ENCODE peak calls at places on chromosomes 16 and 17, in five cellular contexts. S is cardiac septum, Y is sigmoid colon, R is GM06990, H is psoas muscle. M is an unnamed sample.

GRCh38 chr16:21937387-21937829 is 15.8 kb upstream of the UQCRC2 start:
- DNase-seq in Y (no peak), H (no peak), R (no peak), S (no peak), M (no peak)

GRCh38 chr16:57504491-57504890 is 18.2 kb upstream of the DOK4 start:
- DNase-seq in R (no peak), S (no peak), Y (no peak), H (no peak), M (peak)

GRCh38 chr16:83402969-83403368 is 404.8 kb upstream of the HSBP1 start:
- DNase-seq in S (no peak), H (no peak), Y (no peak), R (no peak), M (no peak)

GRCh38 chr16:56625943-56626654 is 518 bp downstream of the MT1E start:
- DNase-seq in Y (peak), H (peak), R (no peak), S (no peak), M (peak)

GRCh38 chr17:72004476-72005331 is 116.1 kb upstream of the SOX9 start:
- DNase-seq in S (no peak), R (peak), H (no peak), Y (no peak), M (no peak)

GRCh38 chr17:39671651-39672521 is 3.6 kb downstream of the PNMT start:
- DNase-seq in R (no peak), S (no peak), Y (no peak), H (no peak), M (no peak)

GRCh38 chr16:49952386-49952785 is 72.6 kb upstream of the CNEP1R1 start:
- DNase-seq in H (no peak), S (no peak), Y (peak), R (no peak), M (peak)

GRCh38 chr16:50298591-50299507 is 32.5 kb downstream of the ADCY7 start:
- DNase-seq in Y (peak), R (peak), S (peak), H (no peak), M (no peak)

GRCh38 chr16:1043831-1044514 is 28.6 kb upstream of the SSTR5 start:
- DNase-seq in Y (no peak), H (no peak), S (no peak), R (no peak), M (no peak)

GRCh38 chr16:1078579-1079021 is 6.1 kb downstream of the SSTR5 start:
- DNase-seq in S (no peak), R (no peak), Y (no peak), H (no peak), M (no peak)

GRCh38 chr17:78529871-78530670 is 47.1 kb downstream of the DNAH17 start:
- DNase-seq in Y (no peak), H (no peak), R (no peak), S (no peak), M (peak)

GRCh38 chr17:29726721-29727252 is 104.1 kb upstream of the CORO6 start:
- DNase-seq in Y (no peak), R (peak), S (no peak), H (no peak), M (no peak)

GRCh38 chr16:55489956-55490265 is 10.9 kb downstream of the MMP2 start:
- DNase-seq in S (no peak), H (no peak), R (no peak), Y (peak), M (no peak)

GRCh38 chr17:21098934-21099687 is 27.7 kb upstream of the DHRS7B start:
- DNase-seq in Y (no peak), S (no peak), R (peak), H (peak), M (no peak)

GRCh38 chr17:47698749-47699535 is 5.0 kb downstream of the TBKBP1 start:
- DNase-seq in H (peak), R (peak), Y (peak), S (peak), M (peak)

GRCh38 chr16:65833171-65833871 is 533.2 kb upstream of the CDH5 start:
- DNase-seq in S (no peak), H (no peak), R (no peak), Y (no peak), M (no peak)

GRCh38 chr17:49952209-49952911 is 16.6 kb upstream of the DLX4 start:
- DNase-seq in H (peak), Y (peak), R (no peak), S (no peak), M (peak)

GRCh38 chr16:82059161-82059982 is 24.3 kb downstream of the HSD17B2 start:
- DNase-seq in Y (no peak), R (no peak), H (no peak), S (no peak), M (no peak)

GRCh38 chr16:29664133-29664912 is 1.3 kb downstream of the SPN start:
- DNase-seq in Y (no peak), H (no peak), S (peak), R (peak), M (peak)

GRCh38 chr17:1907818-1908698 is 78.3 kb downstream of the RPA1 start:
- DNase-seq in S (no peak), Y (no peak), R (peak), H (peak), M (peak)

GRCh38 chr16:56606688-56607618 is 1.4 kb upstream of the MT2A start:
- DNase-seq in H (peak), Y (peak), S (peak), R (no peak), M (peak)

GRCh38 chr16:57113042-57113453 is 20.7 kb downstream of the CPNE2 start:
- DNase-seq in S (no peak), H (no peak), Y (no peak), R (no peak), M (no peak)

GRCh38 chr17:18187226-18187625 is 3.6 kb downstream of the ALKBH5 start:
- DNase-seq in R (no peak), S (no peak), H (no peak), Y (no peak), M (no peak)

GRCh38 chr17:602436-602835 is 112.2 kb downstream of the VPS53 start:
- DNase-seq in S (no peak), Y (no peak), H (no peak), R (no peak), M (no peak)

GRCh38 chr16:85718682-85719081 is 29.9 kb upstream of the GINS2 start:
- DNase-seq in H (no peak), R (peak), S (no peak), Y (no peak), M (no peak)

GRCh38 chr17:77946900-77947643 is 11.4 kb upstream of the TNRC6C start:
- DNase-seq in R (no peak), Y (no peak), S (no peak), H (no peak), M (no peak)

GRCh38 chr17:56393156-56393555 is 200.3 kb upstream of the NOG start:
- DNase-seq in S (no peak), R (no peak), H (no peak), Y (no peak), M (no peak)

GRCh38 chr17:79970576-79971068 is 65.0 kb downstream of the TBC1D16 start:
- DNase-seq in R (no peak), H (no peak), Y (no peak), S (peak), M (peak)

GRCh38 chr17:33628500-33629336 is 335.6 kb upstream of the ASIC2 start:
- DNase-seq in Y (no peak), H (no peak), S (no peak), R (no peak), M (no peak)

GRCh38 chr17:33595783-33596182 is 302.7 kb upstream of the ASIC2 start:
- DNase-seq in R (no peak), S (no peak), H (no peak), Y (no peak), M (no peak)

GRCh38 chr16:74469946-74470478 is 48.7 kb upstream of the CLEC18B start:
- DNase-seq in H (no peak), R (no peak), Y (no peak), S (no peak), M (no peak)

GRCh38 chr17:34178047-34178446 is 77.0 kb upstream of the CCL2 start:
- DNase-seq in Y (no peak), R (no peak), S (no peak), H (no peak), M (no peak)